ENCODE peak calls at places on chromosomes 7 and 10, in four cellular contexts. R is K562, B is WTC11, L is HepG2. C is an unnamed sample.

GRCh38 chr10:90865400-90865799 is 6.4 kb upstream of the RPP30 start:
- DNase-seq in R (peak; percentile 6), L (no peak), B (no peak), C (no peak)

GRCh38 chr7:138898255-138898654 is 82.9 kb downstream of the KIAA1549 start:
- DNase-seq in L (no peak), R (no peak), B (no peak), C (no peak)

GRCh38 chr10:126734957-126735356 is 64.5 kb upstream of the C10orf90 start:
- DNase-seq in L (peak; percentile 46), R (no peak), B (no peak), C (no peak)

GRCh38 chr7:47816647-47817046 is 131.6 kb downstream of the PKD1L1 start:
- DNase-seq in B (no peak), L (peak; percentile 35), R (no peak), C (no peak)

GRCh38 chr10:21334891-21335696 is 190.4 kb downstream of the SKIDA1 start:
- DNase-seq in B (no peak), L (peak; percentile 61), R (peak; percentile 85), C (no peak)

GRCh38 chr7:143884978-143885559 is 16.9 kb downstream of the TCAF1 start:
- DNase-seq in B (peak; percentile 87), L (no peak), R (peak; percentile 80), C (no peak)

GRCh38 chr7:1739593-1739992 is 69.5 kb downstream of the ELFN1 start:
- DNase-seq in L (no peak), B (no peak), R (no peak), C (no peak)

GRCh38 chr10:11823122-11823988 is at the start of gene PROSER2:
- DNase-seq in L (no peak), B (peak; percentile 47), R (peak; percentile 85), C (peak; percentile 75)

GRCh38 chr7:70582921-70583895 is 548.7 kb upstream of the GALNT17 start:
- DNase-seq in B (no peak), L (no peak), R (no peak), C (peak; percentile 36)

GRCh38 chr7:137026176-137026500 is 157.7 kb downstream of the CHRM2 start:
- DNase-seq in L (no peak), R (no peak), B (no peak), C (no peak)

GRCh38 chr7:157035302-157035701 is 24.8 kb upstream of the MNX1 start:
- DNase-seq in B (no peak), R (no peak), L (no peak), C (no peak)

GRCh38 chr7:69739906-69740545 is 141.8 kb downstream of the AUTS2 start:
- DNase-seq in R (no peak), B (no peak), L (no peak), C (peak; percentile 17)

GRCh38 chr7:43501881-43502280 is 81.0 kb upstream of the STK17A start:
- DNase-seq in L (peak; percentile 94), R (no peak), B (no peak), C (no peak)

GRCh38 chr7:120996333-120996982 is 7.9 kb downstream of the CPED1 start:
- DNase-seq in B (no peak), L (no peak), R (peak; percentile 90), C (no peak)

GRCh38 chr10:132705943-132706342 is 80.0 kb downstream of the NKX6-2 start:
- DNase-seq in B (no peak), R (no peak), L (no peak), C (no peak)

GRCh38 chr7:144437370-144438191 is 34.1 kb upstream of the NOBOX start:
- DNase-seq in R (peak; percentile 61), B (peak; percentile 69), L (peak; percentile 56), C (peak; percentile 34)

GRCh38 chr7:45920543-45921380 is at the start of gene IGFBP3:
- DNase-seq in L (no peak), R (no peak), B (peak; percentile 73), C (peak; percentile 48)

GRCh38 chr10:5070648-5071410 is 23.4 kb upstream of the AKR1C3 start:
- DNase-seq in L (peak; percentile 92), B (no peak), R (no peak), C (no peak)

GRCh38 chr7:45710271-45711160 is 136.3 kb downstream of the ADCY1 start:
- DNase-seq in B (no peak), L (no peak), R (no peak), C (no peak)

GRCh38 chr7:5701085-5701914 is 80.2 kb downstream of the RNF216 start:
- DNase-seq in L (no peak), R (no peak), B (no peak), C (no peak)

GRCh38 chr7:101720324-101720723 is 91.2 kb upstream of the MYL10 start:
- DNase-seq in R (no peak), L (no peak), B (no peak), C (no peak)

GRCh38 chr7:69596723-69597277 is 1.5 kb upstream of the AUTS2 start:
- DNase-seq in L (no peak), B (no peak), R (no peak), C (no peak)

GRCh38 chr7:93883078-93883916 is 7.3 kb downstream of the TFPI2 start:
- DNase-seq in R (no peak), L (no peak), B (no peak), C (no peak)

GRCh38 chr7:11517853-11518252 is 314.1 kb downstream of the THSD7A start:
- DNase-seq in L (no peak), R (no peak), B (no peak), C (no peak)

GRCh38 chr7:76225379-76225778 is 23.7 kb downstream of the SRRM3 start:
- DNase-seq in B (peak; percentile 82), R (peak; percentile 67), L (no peak), C (peak; percentile 40)

GRCh38 chr7:129739427-129739826 is 127.9 kb downstream of the NRF1 start:
- DNase-seq in R (no peak), L (no peak), B (no peak), C (no peak)

GRCh38 chr10:110746254-110746826 is 102.2 kb downstream of the RBM20 start:
- DNase-seq in L (peak; percentile 56), R (peak; percentile 58), B (peak; percentile 67), C (peak; percentile 81)

GRCh38 chr10:72087969-72088878 is at the start of gene SPOCK2:
- DNase-seq in B (peak; percentile 40), R (no peak), L (no peak), C (no peak)

GRCh38 chr10:105964009-105964408 is 1200.5 kb downstream of the SORCS1 start:
- DNase-seq in L (no peak), R (no peak), B (no peak), C (no peak)

GRCh38 chr7:151851160-151851751 is 25.7 kb downstream of the PRKAG2 start:
- DNase-seq in L (no peak), R (no peak), B (peak; percentile 4), C (no peak)
- TF ChIP-seq ELF4 in L (no peak), R (no peak), B (no peak), C (no peak)

DNA sequence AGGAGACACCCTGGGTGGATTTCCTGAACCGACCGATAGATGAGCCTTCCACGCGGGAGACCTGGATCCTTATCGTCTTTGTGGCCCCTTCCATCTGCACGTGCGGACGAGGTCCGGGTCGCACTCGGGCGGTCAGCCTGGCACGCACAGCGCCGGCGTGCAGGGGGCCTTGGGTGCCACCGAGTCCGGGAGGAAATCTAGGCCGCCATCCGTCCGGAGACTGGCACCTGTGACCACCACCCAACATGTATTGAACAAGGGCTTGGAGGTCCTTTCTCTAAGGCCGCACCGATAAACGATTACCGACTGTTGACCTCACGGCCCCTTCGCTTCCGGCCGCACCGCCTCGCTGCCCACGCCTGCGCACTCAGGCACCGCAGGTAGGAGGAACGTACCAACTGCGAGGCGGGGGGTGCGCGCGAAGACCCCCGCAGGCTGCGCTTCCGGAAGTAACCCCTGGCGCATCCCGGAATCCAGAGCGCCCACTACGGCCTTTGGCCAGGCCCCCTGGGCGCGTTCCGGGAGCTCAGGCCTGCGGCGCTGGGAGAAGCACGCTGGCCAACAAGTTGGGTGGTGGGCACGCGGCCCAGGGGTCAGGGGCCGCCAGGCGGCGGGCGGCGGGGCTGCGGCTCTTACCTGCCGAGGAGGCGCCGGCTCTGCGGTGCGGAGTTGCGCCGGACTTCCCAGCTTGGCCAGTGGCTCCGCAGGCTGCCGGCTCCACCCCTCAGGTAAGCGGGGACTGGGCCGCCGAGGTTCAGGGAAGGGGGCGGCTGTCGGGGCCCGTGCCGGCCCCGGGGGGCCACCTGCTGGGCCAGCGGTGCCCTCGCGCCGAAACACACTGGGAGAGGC is at the start of the genes ACTR3C and LRRC61:
- DNase-seq in B (peak; percentile 68), R (peak; percentile 92), L (peak; percentile 74), C (peak; percentile 79)
- TF ChIP-seq ELF4 in B (no peak), R (peak; percentile 70), L (peak; percentile 88), C (peak; percentile 72)

DNA sequence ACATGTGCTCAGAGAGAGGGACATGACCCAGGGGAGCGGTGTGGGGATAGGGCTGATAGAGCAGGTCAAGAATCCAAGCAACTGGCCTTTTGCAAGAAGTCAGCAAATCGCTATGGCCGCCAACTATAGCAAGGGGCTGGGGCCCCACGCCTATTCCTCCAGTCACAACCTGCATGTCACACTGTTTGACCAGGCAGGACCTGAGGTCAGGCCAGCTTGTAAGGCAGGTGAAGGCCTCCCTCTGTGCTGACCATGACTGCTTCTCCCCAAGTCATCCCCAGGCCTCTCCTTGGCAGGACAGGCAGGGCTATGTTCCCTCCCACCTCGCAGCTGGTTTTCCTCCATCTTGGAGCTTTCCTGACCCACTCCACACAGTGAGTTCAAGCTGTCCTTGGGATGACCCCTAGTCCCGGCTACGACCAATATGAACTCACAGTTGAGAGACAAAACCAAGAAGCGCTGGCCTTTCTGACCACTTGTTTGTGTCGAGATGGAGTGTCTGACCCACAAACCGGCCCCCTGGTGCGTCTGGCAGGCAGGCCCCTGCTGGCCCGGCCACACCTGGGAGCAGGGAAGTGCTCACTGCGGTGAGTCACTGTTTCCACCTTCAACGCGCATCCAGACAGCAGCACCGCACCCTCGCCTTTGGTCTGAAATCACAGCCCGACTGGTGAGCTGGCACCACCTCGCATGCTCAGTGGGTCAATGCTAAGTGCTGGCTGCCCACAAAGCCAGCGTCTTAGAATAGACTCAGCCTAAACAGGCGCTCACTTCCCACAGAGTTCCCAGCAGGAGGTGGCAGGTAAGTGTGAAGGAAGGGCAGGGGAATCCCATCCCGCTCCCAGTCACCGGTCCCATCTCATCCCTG is 81.4 kb downstream of the VWA2 start:
- DNase-seq in B (no peak), L (no peak), R (no peak), C (no peak)
- TF ChIP-seq ELF4 in B (no peak), L (no peak), R (no peak), C (no peak)

GRCh38 chr10:114626841-114627240 is 31.2 kb downstream of the ABLIM1 start:
- DNase-seq in B (no peak), R (no peak), L (no peak), C (no peak)

GRCh38 chr10:114624941-114625780 is 32.9 kb downstream of the ABLIM1 start:
- DNase-seq in R (no peak), B (no peak), L (peak; percentile 22), C (no peak)

GRCh38 chr10:114623155-114623554 is 34.9 kb downstream of the ABLIM1 start:
- DNase-seq in L (peak; percentile 18), R (no peak), B (no peak), C (no peak)

GRCh38 chr10:114624422-114624821 is 33.7 kb downstream of the ABLIM1 start:
- DNase-seq in B (no peak), L (no peak), R (no peak), C (no peak)

DNA sequence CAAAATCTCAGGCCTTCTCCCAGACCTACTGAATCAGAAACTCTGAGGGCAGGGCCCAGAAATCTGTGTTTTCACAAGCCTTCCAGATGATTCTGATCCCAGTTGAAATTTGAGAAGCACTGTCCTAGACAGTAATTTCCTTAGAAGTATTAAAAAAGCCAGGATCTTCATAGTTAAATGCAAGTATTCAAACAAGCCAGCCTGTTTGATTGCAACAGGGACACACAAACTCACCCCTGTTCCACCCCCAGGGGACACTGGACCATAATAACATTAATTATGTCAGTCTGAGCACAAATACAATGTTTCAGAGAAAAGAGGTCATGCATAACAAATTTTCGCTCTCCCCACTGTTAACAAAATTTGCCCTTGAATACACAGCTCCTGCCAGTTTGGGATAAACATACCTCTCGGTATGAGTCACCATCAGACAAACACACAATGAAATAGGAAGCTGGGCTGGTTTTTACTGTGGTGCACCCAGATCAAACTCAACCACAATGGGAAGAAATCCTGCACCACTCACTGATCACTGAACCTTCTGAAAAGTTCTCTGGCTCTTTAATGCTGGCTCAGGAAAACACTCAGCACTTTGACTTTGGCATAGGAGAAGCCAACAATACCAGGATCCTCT is 34.3 kb downstream of the ABLIM1 start:
- DNase-seq in L (peak; percentile 95), R (no peak), B (no peak), C (peak; percentile 26)
- TF ChIP-seq ELF4 in L (no peak), R (no peak), B (no peak), C (no peak)